ENCODE peak calls at places on chromosomes 4 and X, in eight cellular contexts. One of them, this sample, is unnamed.

GRCh38 chr4:18568600-18568999 is 547.0 kb upstream of the LCORL start:
- DNase-seq in transverse colon: no peak
- DNase-seq in suprapubic skin: no peak
- DNase-seq in stomach: no peak
- DNase-seq in Panc1: peak; percentile 2
- DNase-seq in upper lobe of left lung: no peak
- DNase-seq in endothelial cell of umbilical vein: peak; percentile 78
- DNase-seq in HCT116: no peak
- DNase-seq in this sample: no peak

GRCh38 chrX:73930300-73930699 is 367.3 kb downstream of the CHIC1 start:
- DNase-seq in endothelial cell of umbilical vein: peak; percentile 24
- DNase-seq in suprapubic skin: no peak
- DNase-seq in transverse colon: no peak
- DNase-seq in stomach: no peak
- DNase-seq in upper lobe of left lung: no peak
- DNase-seq in HCT116: no peak
- DNase-seq in Panc1: no peak
- DNase-seq in this sample: no peak

GRCh38 chr4:94635172-94635571 is 122.6 kb upstream of the BMPR1B start:
- DNase-seq in stomach: no peak
- DNase-seq in upper lobe of left lung: no peak
- DNase-seq in Panc1: no peak
- DNase-seq in HCT116: no peak
- DNase-seq in endothelial cell of umbilical vein: no peak
- DNase-seq in suprapubic skin: no peak
- DNase-seq in transverse colon: no peak
- DNase-seq in this sample: no peak

GRCh38 chr4:153553155-153553819 is 87.1 kb downstream of the TMEM131L start:
- DNase-seq in endothelial cell of umbilical vein: no peak
- DNase-seq in suprapubic skin: no peak
- DNase-seq in HCT116: no peak
- DNase-seq in Panc1: no peak
- DNase-seq in transverse colon: no peak
- DNase-seq in stomach: no peak
- DNase-seq in upper lobe of left lung: no peak
- DNase-seq in this sample: no peak

GRCh38 chrX:124726881-124727280 is 380.5 kb downstream of the SH2D1A start:
- DNase-seq in suprapubic skin: no peak
- DNase-seq in HCT116: no peak
- DNase-seq in transverse colon: no peak
- DNase-seq in upper lobe of left lung: no peak
- DNase-seq in endothelial cell of umbilical vein: no peak
- DNase-seq in Panc1: no peak
- DNase-seq in stomach: no peak
- DNase-seq in this sample: no peak

GRCh38 chrX:15605233-15605632 is 4.5 kb upstream of the ACE2 start:
- DNase-seq in HCT116: no peak
- DNase-seq in stomach: no peak
- DNase-seq in Panc1: no peak
- DNase-seq in upper lobe of left lung: no peak
- DNase-seq in endothelial cell of umbilical vein: no peak
- DNase-seq in transverse colon: no peak
- DNase-seq in suprapubic skin: no peak
- DNase-seq in this sample: no peak

GRCh38 chr4:85024671-85025070 is 58.2 kb upstream of the WDFY3 start:
- DNase-seq in Panc1: no peak
- DNase-seq in stomach: no peak
- DNase-seq in HCT116: no peak
- DNase-seq in suprapubic skin: no peak
- DNase-seq in upper lobe of left lung: no peak
- DNase-seq in transverse colon: no peak
- DNase-seq in endothelial cell of umbilical vein: no peak
- DNase-seq in this sample: no peak

GRCh38 chrX:119343856-119344255 is 55.3 kb upstream of the SLC25A43 start:
- DNase-seq in stomach: no peak
- DNase-seq in HCT116: no peak
- DNase-seq in upper lobe of left lung: no peak
- DNase-seq in endothelial cell of umbilical vein: no peak
- DNase-seq in transverse colon: peak; percentile 32
- DNase-seq in suprapubic skin: no peak
- DNase-seq in Panc1: no peak
- DNase-seq in this sample: peak; percentile 18

GRCh38 chrX:49053223-49054072 is 5.4 kb upstream of the CCDC120 start:
- DNase-seq in suprapubic skin: no peak
- DNase-seq in Panc1: no peak
- DNase-seq in stomach: peak; percentile 62
- DNase-seq in transverse colon: peak; percentile 69
- DNase-seq in endothelial cell of umbilical vein: peak; percentile 67
- DNase-seq in HCT116: no peak
- DNase-seq in upper lobe of left lung: peak; percentile 94
- DNase-seq in this sample: no peak

GRCh38 chr4:105520819-105521790 is 31.3 kb upstream of the ARHGEF38 start:
- DNase-seq in transverse colon: peak; percentile 45
- DNase-seq in stomach: peak; percentile 34
- DNase-seq in Panc1: peak; percentile 27
- DNase-seq in HCT116: peak; percentile 32
- DNase-seq in suprapubic skin: no peak
- DNase-seq in endothelial cell of umbilical vein: peak; percentile 63
- DNase-seq in upper lobe of left lung: no peak
- DNase-seq in this sample: no peak

GRCh38 chr4:65668201-65669007 is 1.9 kb downstream of the EPHA5 start:
- DNase-seq in stomach: peak; percentile 25
- DNase-seq in HCT116: no peak
- DNase-seq in Panc1: no peak
- DNase-seq in endothelial cell of umbilical vein: no peak
- DNase-seq in transverse colon: no peak
- DNase-seq in upper lobe of left lung: no peak
- DNase-seq in suprapubic skin: no peak
- DNase-seq in this sample: no peak
- TF ChIP-seq POLR2AphosphoS5 in stomach: no peak
- TF ChIP-seq POLR2AphosphoS5 in HCT116: no peak
- TF ChIP-seq POLR2AphosphoS5 in Panc1: no peak
- TF ChIP-seq POLR2AphosphoS5 in endothelial cell of umbilical vein: no peak
- TF ChIP-seq POLR2AphosphoS5 in transverse colon: no peak
- TF ChIP-seq POLR2AphosphoS5 in upper lobe of left lung: no peak
- TF ChIP-seq POLR2AphosphoS5 in suprapubic skin: no peak
- TF ChIP-seq POLR2AphosphoS5 in this sample: no peak

DNA sequence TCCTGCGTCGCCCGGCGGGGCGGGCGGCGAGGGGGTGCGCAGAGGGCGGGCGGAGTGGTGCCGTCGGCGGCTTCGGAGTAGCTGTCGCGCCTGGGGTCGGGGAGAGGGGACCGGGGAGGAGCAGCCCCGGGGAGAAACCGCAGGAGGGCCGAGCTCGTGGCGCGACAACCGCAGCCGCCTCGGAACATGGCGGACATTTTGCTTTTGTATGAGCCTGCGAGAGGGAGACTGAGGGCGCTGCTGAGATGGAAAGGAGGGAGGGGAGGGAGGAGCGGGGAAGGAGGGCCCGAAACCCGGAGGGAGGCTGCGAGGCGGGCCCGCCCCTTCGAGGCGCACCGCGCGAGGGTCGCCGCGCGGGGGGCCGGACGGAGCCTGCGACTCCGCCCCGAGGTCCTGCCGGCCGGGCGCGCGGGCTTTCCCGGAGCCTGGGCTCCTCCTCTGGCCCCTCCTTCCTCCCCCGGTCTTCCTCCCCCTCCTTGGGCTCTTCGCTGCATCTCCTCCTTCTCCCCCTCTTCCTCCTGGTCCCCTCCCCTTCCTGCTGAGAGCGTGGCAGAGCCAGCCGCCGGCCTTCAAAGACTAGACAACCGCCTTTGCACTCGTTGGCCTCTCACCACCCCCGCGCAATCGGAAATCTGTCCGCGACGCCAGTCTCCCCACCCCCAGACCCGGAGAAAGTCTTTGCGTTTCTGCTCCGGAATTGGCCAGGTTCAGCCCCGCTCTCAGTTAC is 1.1 kb downstream of the INTS6L start:
- DNase-seq in HCT116: peak; percentile 49
- DNase-seq in transverse colon: peak; percentile 88
- DNase-seq in suprapubic skin: peak; percentile 85
- DNase-seq in endothelial cell of umbilical vein: peak; percentile 87
- DNase-seq in stomach: peak; percentile 78
- DNase-seq in Panc1: peak; percentile 66
- DNase-seq in upper lobe of left lung: peak; percentile 93
- DNase-seq in this sample: peak; percentile 73
- TF ChIP-seq POLR2AphosphoS5 in HCT116: peak; percentile 70
- TF ChIP-seq POLR2AphosphoS5 in transverse colon: peak; percentile 82
- TF ChIP-seq POLR2AphosphoS5 in suprapubic skin: no peak
- TF ChIP-seq POLR2AphosphoS5 in endothelial cell of umbilical vein: peak; percentile 55
- TF ChIP-seq POLR2AphosphoS5 in stomach: peak; percentile 56
- TF ChIP-seq POLR2AphosphoS5 in Panc1: peak; percentile 85
- TF ChIP-seq POLR2AphosphoS5 in upper lobe of left lung: peak; percentile 18
- TF ChIP-seq POLR2AphosphoS5 in this sample: peak; percentile 60

GRCh38 chrX:41177297-41177696 is 92.1 kb downstream of the USP9X start:
- DNase-seq in upper lobe of left lung: no peak
- DNase-seq in stomach: no peak
- DNase-seq in endothelial cell of umbilical vein: no peak
- DNase-seq in HCT116: no peak
- DNase-seq in Panc1: no peak
- DNase-seq in transverse colon: no peak
- DNase-seq in suprapubic skin: no peak
- DNase-seq in this sample: no peak
- TF ChIP-seq POLR2AphosphoS5 in upper lobe of left lung: no peak
- TF ChIP-seq POLR2AphosphoS5 in stomach: no peak
- TF ChIP-seq POLR2AphosphoS5 in endothelial cell of umbilical vein: no peak
- TF ChIP-seq POLR2AphosphoS5 in HCT116: no peak
- TF ChIP-seq POLR2AphosphoS5 in Panc1: no peak
- TF ChIP-seq POLR2AphosphoS5 in transverse colon: no peak
- TF ChIP-seq POLR2AphosphoS5 in suprapubic skin: no peak
- TF ChIP-seq POLR2AphosphoS5 in this sample: no peak

DNA sequence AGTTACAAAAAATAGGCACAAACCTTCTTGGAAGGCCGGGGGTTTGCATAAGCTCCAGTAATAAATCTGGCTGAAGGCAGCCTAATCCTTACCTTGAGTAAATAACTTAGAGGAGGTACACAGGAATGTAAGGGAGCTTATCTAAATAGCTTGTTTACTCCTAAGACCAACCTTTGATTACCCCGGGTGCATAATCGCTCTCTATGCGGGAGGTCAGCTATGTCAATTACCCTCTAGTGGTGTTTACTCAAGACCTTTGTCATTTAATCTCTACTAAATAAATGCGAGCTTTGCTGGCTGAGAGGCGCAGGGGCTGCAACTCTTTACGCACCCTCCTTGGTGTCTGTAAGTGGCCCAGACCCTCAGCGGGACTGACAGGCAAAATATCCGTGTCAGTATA is 50.2 kb upstream of the MAP9 start:
- DNase-seq in HCT116: no peak
- DNase-seq in stomach: no peak
- DNase-seq in endothelial cell of umbilical vein: no peak
- DNase-seq in upper lobe of left lung: no peak
- DNase-seq in suprapubic skin: no peak
- DNase-seq in transverse colon: no peak
- DNase-seq in Panc1: no peak
- DNase-seq in this sample: no peak
- TF ChIP-seq POLR2AphosphoS5 in HCT116: no peak
- TF ChIP-seq POLR2AphosphoS5 in stomach: no peak
- TF ChIP-seq POLR2AphosphoS5 in endothelial cell of umbilical vein: no peak
- TF ChIP-seq POLR2AphosphoS5 in upper lobe of left lung: no peak
- TF ChIP-seq POLR2AphosphoS5 in suprapubic skin: no peak
- TF ChIP-seq POLR2AphosphoS5 in transverse colon: no peak
- TF ChIP-seq POLR2AphosphoS5 in Panc1: no peak
- TF ChIP-seq POLR2AphosphoS5 in this sample: no peak